ENCODE peak calls at places on chromosome 22, in five cellular contexts. One of them, this sample, is unnamed.

GRCh38 chr22:41596776-41597634 is 7.4 kb upstream of the PMM1 start:
- DNase-seq in ovary: peak; percentile 76
- DNase-seq in fibroblast of the aortic adventitia: peak; percentile 58
- DNase-seq in tibial nerve: no peak
- DNase-seq in NCI-H1105: peak; percentile 38
- DNase-seq in this sample: no peak

GRCh38 chr22:28230682-28231081 is 311.6 kb upstream of the PITPNB start:
- DNase-seq in tibial nerve: no peak
- DNase-seq in fibroblast of the aortic adventitia: peak; percentile 63
- DNase-seq in ovary: no peak
- DNase-seq in NCI-H1105: no peak
- DNase-seq in this sample: no peak

GRCh38 chr22:21055880-21056319 is 10.2 kb downstream of the LRRC74B start:
- DNase-seq in fibroblast of the aortic adventitia: no peak
- DNase-seq in NCI-H1105: no peak
- DNase-seq in tibial nerve: no peak
- DNase-seq in ovary: no peak
- DNase-seq in this sample: no peak

GRCh38 chr22:48520888-48521600 is 1306.6 kb downstream of the BRD1 start:
- DNase-seq in tibial nerve: no peak
- DNase-seq in fibroblast of the aortic adventitia: no peak
- DNase-seq in NCI-H1105: no peak
- DNase-seq in ovary: no peak
- DNase-seq in this sample: no peak

GRCh38 chr22:35357883-35358621 is 22.8 kb upstream of the HMOX1 start:
- DNase-seq in tibial nerve: no peak
- DNase-seq in fibroblast of the aortic adventitia: no peak
- DNase-seq in NCI-H1105: no peak
- DNase-seq in ovary: no peak
- DNase-seq in this sample: no peak

GRCh38 chr22:42317691-42318547 is 47.5 kb upstream of the TCF20 start:
- DNase-seq in NCI-H1105: peak; percentile 87
- DNase-seq in tibial nerve: no peak
- DNase-seq in fibroblast of the aortic adventitia: no peak
- DNase-seq in ovary: no peak
- DNase-seq in this sample: no peak

GRCh38 chr22:38966942-38967341 is 9.5 kb downstream of the APOBEC3A start:
- DNase-seq in tibial nerve: no peak
- DNase-seq in NCI-H1105: no peak
- DNase-seq in fibroblast of the aortic adventitia: no peak
- DNase-seq in ovary: no peak
- DNase-seq in this sample: no peak

GRCh38 chr22:48753752-48754517 is 1073.7 kb downstream of the BRD1 start:
- DNase-seq in tibial nerve: no peak
- DNase-seq in NCI-H1105: no peak
- DNase-seq in ovary: no peak
- DNase-seq in fibroblast of the aortic adventitia: no peak
- DNase-seq in this sample: no peak

GRCh38 chr22:25420925-25421904 is 143.3 kb upstream of the GRK3 start:
- DNase-seq in tibial nerve: no peak
- DNase-seq in NCI-H1105: peak; percentile 31
- DNase-seq in fibroblast of the aortic adventitia: peak; percentile 10
- DNase-seq in ovary: no peak
- DNase-seq in this sample: no peak

GRCh38 chr22:48760481-48761238 is 1067.0 kb downstream of the BRD1 start:
- DNase-seq in NCI-H1105: no peak
- DNase-seq in tibial nerve: peak; percentile 3
- DNase-seq in ovary: peak; percentile 2
- DNase-seq in fibroblast of the aortic adventitia: no peak
- DNase-seq in this sample: no peak

This sample was measured in SK-N-MC.